ENCODE peak calls at places on chromosomes 12 and 14, in six cellular contexts. V, W, R, F, T and I are unnamed samples.

GRCh38 chr12:52925717-52926595 is 21.1 kb upstream of the KRT8 start:
- DNase-seq in F (no peak), R (no peak), T (no peak), W (no peak), V (no peak), I (no peak)

GRCh38 chr14:70259420-70259819 is 70.7 kb upstream of the SLC8A3 start:
- DNase-seq in V (no peak), T (no peak), R (no peak), W (no peak), F (no peak), I (no peak)

GRCh38 chr14:71403673-71404072 is 496.4 kb downstream of the PCNX1 start:
- DNase-seq in F (no peak), V (no peak), T (peak), R (no peak), W (no peak), I (no peak)

GRCh38 chr12:22100952-22101748 is 55.1 kb downstream of the CMAS start:
- DNase-seq in F (peak), T (peak), R (no peak), W (peak), V (no peak), I (peak)

GRCh38 chr12:28872654-28873268 is 276.3 kb upstream of the FAR2 start:
- DNase-seq in V (no peak), R (peak), W (peak), F (peak), T (peak), I (peak)

GRCh38 chr12:2185751-2186341 is 133.1 kb downstream of the CACNA1C start:
- DNase-seq in W (no peak), V (no peak), T (no peak), F (no peak), R (no peak), I (no peak)

GRCh38 chr12:52521175-52521574 is 981 bp upstream of the KRT5 start:
- DNase-seq in W (no peak), T (peak), F (no peak), R (no peak), V (no peak), I (no peak)

GRCh38 chr12:19884081-19884480 is 444.8 kb downstream of the AEBP2 start:
- DNase-seq in W (no peak), V (no peak), F (no peak), R (no peak), T (no peak), I (no peak)

GRCh38 chr14:60722163-60722835 is 1.9 kb downstream of the SIX4 start:
- DNase-seq in V (no peak), F (peak), R (no peak), T (peak), W (peak), I (peak)

GRCh38 chr14:102450206-102451063 is 59.1 kb downstream of the ANKRD9 start:
- DNase-seq in R (no peak), T (no peak), V (no peak), W (no peak), F (no peak), I (no peak)

GRCh38 chr12:107580750-107581529 is 104.7 kb upstream of the PWP1 start:
- DNase-seq in F (no peak), T (no peak), W (no peak), V (no peak), R (no peak), I (peak)

GRCh38 chr12:34142430-34142829 is 120.1 kb downstream of the ALG10 start:
- DNase-seq in W (no peak), V (no peak), F (no peak), T (no peak), R (no peak), I (no peak)

GRCh38 chr12:52254965-52255751 is 19.3 kb upstream of the KRT86 start:
- DNase-seq in F (no peak), T (peak), R (no peak), W (no peak), V (no peak), I (no peak)

GRCh38 chr12:55847033-55847432 is 4.3 kb upstream of the MMP19 start:
- DNase-seq in W (peak), T (peak), F (no peak), V (no peak), R (no peak), I (no peak)

GRCh38 chr12:19575307-19576243 is 136.3 kb downstream of the AEBP2 start:
- DNase-seq in W (peak), R (peak), F (no peak), V (no peak), T (peak), I (peak)

GRCh38 chr12:1836854-1837411 is 16.6 kb downstream of the LRTM2 start:
- DNase-seq in R (no peak), F (no peak), T (no peak), V (no peak), W (no peak), I (no peak)

GRCh38 chr14:53894456-53894855 is 62.2 kb downstream of the BMP4 start:
- DNase-seq in F (no peak), W (no peak), V (no peak), T (peak), R (no peak), I (peak)

GRCh38 chr12:122062832-122063690 is 15.5 kb upstream of the MLXIP start:
- DNase-seq in V (no peak), R (peak), T (peak), F (no peak), W (peak), I (peak)

GRCh38 chr14:94392510-94392935 is 4.1 kb upstream of the SERPINA1 start:
- DNase-seq in F (no peak), W (no peak), V (no peak), R (peak), T (peak), I (peak)

GRCh38 chr12:132279184-132279889 is 50.1 kb downstream of the GALNT9 start:
- DNase-seq in W (no peak), F (no peak), T (no peak), R (no peak), V (no peak), I (peak)